ENCODE peak calls at places on chromosomes 11 and 22, in ten cellular contexts. C, L, X, S, E, H, B, Q, J and G are unnamed samples.

GRCh38 chr22:44335066-44335839 is 22.5 kb upstream of the SHISAL1 start:
- DNase-seq in H (no peak), J (no peak), Q (no peak), E (no peak), S (no peak), X (no peak), L (no peak), B (no peak), C (no peak), G (no peak)

GRCh38 chr22:49929553-49929979 is 11.1 kb downstream of the CRELD2 start:
- DNase-seq in C (no peak), E (no peak), H (peak), X (no peak), Q (peak), L (no peak), B (no peak), J (no peak), S (peak), G (peak)

GRCh38 chr11:77346906-77347603 is 45.6 kb upstream of the GDPD4 start:
- DNase-seq in L (peak), E (peak), Q (no peak), S (no peak), B (peak), X (no peak), C (no peak), J (no peak), H (no peak), G (no peak)

GRCh38 chr11:65569973-65570918 is at the start of gene ZNRD2:
- DNase-seq in L (peak), E (peak), X (peak), Q (peak), S (peak), C (peak), B (peak), J (peak), H (peak), G (peak)

GRCh38 chr22:37690901-37691504 is 4.9 kb downstream of the NOL12 start:
- DNase-seq in C (no peak), B (peak), S (no peak), J (no peak), H (no peak), E (no peak), Q (no peak), X (no peak), L (no peak), G (no peak)

GRCh38 chr11:75402002-75402773 is 2.9 kb downstream of the RPS3 start:
- DNase-seq in Q (no peak), X (no peak), C (no peak), H (no peak), E (no peak), S (no peak), L (no peak), J (no peak), B (no peak), G (no peak)

GRCh38 chr11:46003647-46004046 is 81.2 kb downstream of the LARGE2 start:
- DNase-seq in E (peak), S (no peak), L (no peak), J (no peak), H (no peak), X (no peak), C (peak), Q (no peak), B (peak), G (no peak)

GRCh38 chr22:42317691-42318547 is 47.5 kb upstream of the TCF20 start:
- DNase-seq in J (no peak), Q (no peak), L (no peak), S (no peak), E (no peak), X (peak), H (no peak), B (peak), C (peak), G (no peak)

GRCh38 chr11:61392991-61393595 is 706 bp downstream of the TMEM216 start:
- DNase-seq in X (no peak), L (no peak), S (no peak), Q (peak), J (no peak), H (peak), B (no peak), C (peak), E (no peak), G (no peak)

GRCh38 chr11:100831929-100832480 is 144.9 kb downstream of the ARHGAP42 start:
- DNase-seq in L (no peak), E (no peak), J (peak), Q (no peak), H (no peak), B (no peak), X (no peak), S (no peak), C (no peak), G (no peak)